ENCODE peak calls at places on chromosomes 3 and 15, in five cellular contexts. J is uterus, G is IMR-90, T is pancreas, Q is adrenal gland. S is an unnamed sample.

GRCh38 chr3:148269816-148270215 is 427.9 kb upstream of the AGTR1 start:
- DNase-seq in J (no peak), T (no peak), G (peak; percentile 1), Q (no peak), S (no peak)

GRCh38 chr15:91559066-91559465 is 294.4 kb upstream of the SLCO3A1 start:
- DNase-seq in T (no peak), J (no peak), Q (no peak), G (no peak), S (no peak)

GRCh38 chr15:101326462-101327146 is 31.6 kb upstream of the SNRPA1 start:
- DNase-seq in Q (no peak), T (no peak), J (no peak), G (no peak), S (no peak)

GRCh38 chr15:82263350-82263749 is 732 bp downstream of the SAXO2 start:
- DNase-seq in J (no peak), G (no peak), T (no peak), Q (no peak), S (no peak)

GRCh38 chr3:116770815-116771450 is 61.4 kb downstream of the TUSC7 start:
- DNase-seq in Q (peak; percentile 83), T (peak; percentile 58), J (peak; percentile 42), G (peak; percentile 80), S (peak; percentile 44)

GRCh38 chr3:181709537-181710279 is 2.0 kb upstream of the SOX2 start:
- DNase-seq in T (peak; percentile 94), J (peak; percentile 55), Q (peak; percentile 81), G (peak; percentile 44), S (peak; percentile 68)

GRCh38 chr3:94246136-94246535 is 183.3 kb downstream of the NSUN3 start:
- DNase-seq in J (no peak), G (no peak), T (no peak), Q (no peak), S (no peak)

GRCh38 chr15:90300988-90301715 is 35.7 kb downstream of the NGRN start:
- DNase-seq in J (peak; percentile 56), G (peak; percentile 25), T (peak; percentile 78), Q (peak; percentile 76), S (peak; percentile 69)

GRCh38 chr3:149646181-149646766 is 11.6 kb downstream of the WWTR1 start:
- DNase-seq in Q (no peak), T (no peak), G (peak; percentile 80), J (no peak), S (no peak)

GRCh38 chr3:113533534-113533892 is 1.2 kb downstream of the SIDT1 start:
- DNase-seq in Q (no peak), G (no peak), T (no peak), J (no peak), S (no peak)

GRCh38 chr3:13189639-13190375 is 116.6 kb upstream of the IQSEC1 start:
- DNase-seq in Q (peak; percentile 60), T (no peak), G (peak; percentile 36), J (no peak), S (no peak)

GRCh38 chr3:167855306-167855705 is 119.8 kb downstream of the SERPINI1 start:
- DNase-seq in Q (no peak), T (no peak), G (no peak), J (no peak), S (no peak)

GRCh38 chr3:84136425-84136824 is 822.4 kb upstream of the CADM2 start:
- DNase-seq in Q (no peak), J (no peak), T (no peak), G (no peak), S (no peak)

GRCh38 chr15:49301562-49301961 is 121.5 kb upstream of the FGF7 start:
- DNase-seq in Q (no peak), J (no peak), G (peak; percentile 50), T (no peak), S (no peak)

GRCh38 chr3:138479355-138479964 is 45.0 kb downstream of the ESYT3 start:
- DNase-seq in T (no peak), Q (no peak), J (no peak), G (peak; percentile 46), S (no peak)

GRCh38 chr3:31634485-31634884 is 101.8 kb downstream of the STT3B start:
- DNase-seq in J (no peak), G (peak; percentile 70), Q (no peak), T (no peak), S (no peak)

GRCh38 chr3:13290941-13291340 is 129.2 kb downstream of the NUP210 start:
- DNase-seq in T (no peak), J (no peak), Q (no peak), G (no peak), S (no peak)

GRCh38 chr15:101445562-101446526 is 43.7 kb downstream of the PCSK6 start:
- DNase-seq in Q (peak; percentile 10), J (no peak), G (peak; percentile 21), T (no peak), S (peak; percentile 69)

GRCh38 chr3:139559541-139559940 is 20.0 kb upstream of the RBP1 start:
- DNase-seq in G (peak; percentile 49), Q (no peak), T (no peak), J (no peak), S (no peak)

GRCh38 chr3:126959144-126959920 is 23.6 kb upstream of the PLXNA1 start:
- DNase-seq in Q (no peak), T (peak; percentile 45), G (no peak), J (no peak), S (no peak)

GRCh38 chr3:31412832-31413231 is 119.9 kb upstream of the STT3B start:
- DNase-seq in G (peak; percentile 47), Q (no peak), T (no peak), J (no peak), S (no peak)

GRCh38 chr3:31909455-31909854 is 71.6 kb downstream of the OSBPL10 start:
- DNase-seq in T (no peak), Q (no peak), J (no peak), G (no peak), S (no peak)

GRCh38 chr15:91318976-91319714 is 219.1 kb downstream of the SV2B start:
- DNase-seq in Q (peak; percentile 30), G (no peak), T (no peak), J (no peak), S (no peak)

GRCh38 chr3:171101982-171102610 is 75.6 kb upstream of the SLC2A2 start:
- DNase-seq in G (peak; percentile 81), Q (no peak), J (no peak), T (no peak), S (no peak)

GRCh38 chr3:122416966-122417365 is 1.1 kb upstream of the WDR5B start:
- DNase-seq in G (no peak), J (no peak), Q (peak; percentile 33), T (no peak), S (no peak)

GRCh38 chr15:57112178-57112577 is 193.7 kb downstream of the TCF12 start:
- DNase-seq in T (no peak), G (peak; percentile 43), J (no peak), Q (peak; percentile 21), S (no peak)

GRCh38 chr3:32392530-32393302 is 1.1 kb downstream of the CMTM7 start:
- DNase-seq in Q (peak; percentile 74), G (peak; percentile 77), T (no peak), J (peak; percentile 57), S (peak; percentile 30)

GRCh38 chr3:190307164-190307545 is 15.1 kb downstream of the CLDN1 start:
- DNase-seq in Q (no peak), J (no peak), T (no peak), G (no peak), S (no peak)

GRCh38 chr15:24777307-24777706 is 101.7 kb downstream of the NPAP1 start:
- DNase-seq in Q (no peak), G (no peak), T (no peak), J (no peak), S (no peak)

GRCh38 chr3:183554377-183554776 is 1.1 kb downstream of the KLHL6 start:
- DNase-seq in G (no peak), T (no peak), J (no peak), Q (no peak), S (no peak)
- H3K4me1 ChIP-seq in G (no peaks in the 10 kb centered on the region), T (no peaks in the 10 kb centered on the region), J (no peaks in the 10 kb centered on the region), Q (no peaks in the 10 kb centered on the region), S (no peaks in the 10 kb centered on the region)

GRCh38 chr3:188365978-188366698 is 212.2 kb downstream of the LPP start:
- DNase-seq in Q (no peak), T (no peak), J (no peak), G (peak; percentile 39), S (no peak)
- H3K4me3 ChIP-seq in Q (no peak overlapping the region), T (no peak overlapping the region), J (no peak overlapping the region), G (no peak overlapping the region), S (no peak overlapping the region)

GRCh38 chr3:158770254-158771017 is 31.4 kb upstream of the MFSD1 start:
- DNase-seq in Q (no peak), T (no peak), G (peak; percentile 93), J (no peak), S (no peak)
- TF ChIP-seq CTCF in Q (no peak), T (no peak), G (no peak), J (no peak), S (no peak)

DNA sequence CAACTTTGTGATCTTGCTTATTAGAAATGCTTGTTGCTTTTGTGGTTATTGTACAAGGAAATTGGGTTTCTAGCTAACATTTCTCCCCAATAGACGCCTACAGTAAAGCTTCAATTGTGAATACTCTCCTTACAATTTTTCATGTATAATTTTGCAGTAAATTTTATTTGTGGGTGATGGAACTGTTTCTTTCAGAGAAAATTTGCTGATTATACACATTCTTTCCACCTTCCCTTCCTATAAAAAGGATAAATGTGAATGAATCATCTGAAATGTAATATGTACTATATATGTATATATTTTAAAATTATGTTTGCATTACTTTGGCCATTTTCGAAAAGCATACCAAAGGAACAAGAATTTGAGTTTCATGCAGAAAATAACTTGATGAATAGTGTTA is 162.7 kb upstream of the CRBN start:
- DNase-seq in J (no peak), T (no peak), Q (no peak), G (no peak), S (no peak)
- H3K4me1 ChIP-seq in J (no peaks in the 10 kb centered on the region), T (no peaks in the 10 kb centered on the region), Q (no peaks in the 10 kb centered on the region), G (no peaks in the 10 kb centered on the region), S (no peaks in the 10 kb centered on the region)

GRCh38 chr3:60135474-60135873 is 1085.6 kb upstream of the CFAP20DC start:
- DNase-seq in G (no peak), J (no peak), Q (no peak), T (no peak), S (no peak)
- H3K4me3 ChIP-seq in G (no peak overlapping the region), J (no peak overlapping the region), Q (no peak overlapping the region), T (no peak overlapping the region), S (no peak overlapping the region)

GRCh38 chr3:173876476-173876875 is 478.9 kb downstream of the NLGN1 start:
- DNase-seq in J (no peak), Q (no peak), T (no peak), G (no peak), S (no peak)
- TF ChIP-seq CTCF in J (no peak), Q (no peak), T (no peak), G (peak; percentile 21), S (no peak)